ENCODE peak calls at places on chromosomes 13 and 19, in eight cellular contexts. One of them, this sample, is unnamed.

GRCh38 chr19:34806976-34807860 is 34.2 kb upstream of the ZNF599 start:
- DNase-seq in heart right ventricle: no peak
- DNase-seq in breast epithelium: no peak
- DNase-seq in upper lobe of right lung: no peak
- DNase-seq in aorta: no peak
- DNase-seq in Panc1: no peak
- DNase-seq in IMR-90: no peak
- DNase-seq in cardiac fibroblast: no peak
- DNase-seq in this sample: no peak

GRCh38 chr13:37202264-37202663 is 96.8 kb upstream of the CSNK1A1L start:
- DNase-seq in heart right ventricle: no peak
- DNase-seq in breast epithelium: no peak
- DNase-seq in upper lobe of right lung: no peak
- DNase-seq in aorta: no peak
- DNase-seq in Panc1: no peak
- DNase-seq in IMR-90: peak
- DNase-seq in cardiac fibroblast: no peak
- DNase-seq in this sample: no peak

GRCh38 chr19:52936151-52936957 is 13.1 kb upstream of the ZNF888 start:
- DNase-seq in heart right ventricle: no peak
- DNase-seq in breast epithelium: no peak
- DNase-seq in upper lobe of right lung: no peak
- DNase-seq in aorta: no peak
- DNase-seq in Panc1: no peak
- DNase-seq in IMR-90: no peak
- DNase-seq in cardiac fibroblast: no peak
- DNase-seq in this sample: no peak

GRCh38 chr19:30085394-30085793 is 143.4 kb downstream of the URI1 start:
- DNase-seq in heart right ventricle: no peak
- DNase-seq in breast epithelium: no peak
- DNase-seq in upper lobe of right lung: peak
- DNase-seq in aorta: no peak
- DNase-seq in Panc1: no peak
- DNase-seq in IMR-90: no peak
- DNase-seq in cardiac fibroblast: no peak
- DNase-seq in this sample: no peak

GRCh38 chr13:106529415-106530208 is 5.8 kb downstream of the EFNB2 start:
- DNase-seq in heart right ventricle: no peak
- DNase-seq in breast epithelium: no peak
- DNase-seq in upper lobe of right lung: no peak
- DNase-seq in aorta: no peak
- DNase-seq in Panc1: no peak
- DNase-seq in IMR-90: no peak
- DNase-seq in cardiac fibroblast: no peak
- DNase-seq in this sample: no peak

GRCh38 chr19:47107201-47107952 is 6.2 kb downstream of the ZC3H4 start:
- DNase-seq in heart right ventricle: no peak
- DNase-seq in breast epithelium: no peak
- DNase-seq in upper lobe of right lung: no peak
- DNase-seq in aorta: no peak
- DNase-seq in Panc1: no peak
- DNase-seq in IMR-90: peak
- DNase-seq in cardiac fibroblast: no peak
- DNase-seq in this sample: no peak

GRCh38 chr13:40271931-40272775 is 394.3 kb downstream of the FOXO1 start:
- DNase-seq in heart right ventricle: peak
- DNase-seq in breast epithelium: peak
- DNase-seq in upper lobe of right lung: no peak
- DNase-seq in aorta: peak
- DNase-seq in Panc1: no peak
- DNase-seq in IMR-90: peak
- DNase-seq in cardiac fibroblast: peak
- DNase-seq in this sample: no peak

GRCh38 chr13:96428904-96429303 is 339.0 kb downstream of the HS6ST3 start:
- DNase-seq in heart right ventricle: no peak
- DNase-seq in breast epithelium: no peak
- DNase-seq in upper lobe of right lung: no peak
- DNase-seq in aorta: no peak
- DNase-seq in Panc1: no peak
- DNase-seq in IMR-90: no peak
- DNase-seq in cardiac fibroblast: no peak
- DNase-seq in this sample: no peak

GRCh38 chr19:9786342-9786741 is 17.8 kb upstream of the ZNF846 start:
- DNase-seq in heart right ventricle: peak
- DNase-seq in breast epithelium: peak
- DNase-seq in upper lobe of right lung: no peak
- DNase-seq in aorta: peak
- DNase-seq in Panc1: no peak
- DNase-seq in IMR-90: no peak
- DNase-seq in cardiac fibroblast: no peak
- DNase-seq in this sample: no peak
- H3K4me3 ChIP-seq in heart right ventricle: no peak
- H3K4me3 ChIP-seq in breast epithelium: peak
- H3K4me3 ChIP-seq in upper lobe of right lung: peak
- H3K4me3 ChIP-seq in aorta: peak
- H3K4me3 ChIP-seq in Panc1: peak
- H3K4me3 ChIP-seq in IMR-90: peak
- H3K4me3 ChIP-seq in cardiac fibroblast: peak
- H3K4me3 ChIP-seq in this sample: no peak

DNA sequence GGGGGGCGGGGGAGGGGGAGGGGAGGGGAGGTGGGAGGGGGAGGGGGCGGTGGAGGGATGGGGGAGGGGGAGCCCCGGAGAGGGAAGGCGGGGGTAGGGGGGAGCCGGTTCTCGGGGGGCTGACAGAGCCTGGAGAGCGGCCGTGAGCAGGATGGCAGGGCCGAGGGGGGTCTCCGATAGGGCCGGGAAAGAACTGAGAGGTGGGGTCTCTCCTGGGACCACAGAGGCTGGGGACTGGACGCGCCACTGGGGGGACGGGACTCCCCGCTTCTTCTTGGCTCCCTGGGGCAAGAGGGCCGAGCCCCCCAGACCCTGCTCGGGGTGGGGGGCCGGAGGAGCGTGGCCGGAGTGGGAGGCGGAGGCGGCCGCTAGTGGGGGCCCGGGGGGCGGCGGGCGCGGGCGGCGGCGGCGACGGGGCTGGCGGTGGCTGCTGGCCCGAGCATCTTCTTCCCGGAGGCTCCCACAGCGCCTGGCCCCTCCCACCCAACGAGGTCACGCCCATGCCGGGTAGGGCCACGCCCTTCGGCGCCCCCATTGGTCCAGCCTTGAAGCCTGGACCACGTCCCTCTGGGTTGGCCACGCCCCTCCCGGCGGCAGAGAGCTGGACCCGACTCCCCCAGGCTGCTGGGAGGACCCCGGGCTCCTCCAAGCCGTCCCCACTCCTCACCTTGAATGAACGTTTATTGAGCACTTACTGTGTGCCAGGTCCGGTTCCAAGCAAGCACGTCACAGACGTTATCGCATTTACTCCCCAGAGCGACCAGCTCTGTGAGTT is at the start of gene NOVA2:
- DNase-seq in heart right ventricle: peak
- DNase-seq in breast epithelium: peak
- DNase-seq in upper lobe of right lung: peak
- DNase-seq in aorta: peak
- DNase-seq in Panc1: no peak
- DNase-seq in IMR-90: peak
- DNase-seq in cardiac fibroblast: peak
- DNase-seq in this sample: no peak
- H3K4me3 ChIP-seq in heart right ventricle: peak
- H3K4me3 ChIP-seq in breast epithelium: peak
- H3K4me3 ChIP-seq in upper lobe of right lung: peak
- H3K4me3 ChIP-seq in aorta: no peak
- H3K4me3 ChIP-seq in Panc1: peak
- H3K4me3 ChIP-seq in IMR-90: peak
- H3K4me3 ChIP-seq in cardiac fibroblast: peak
- H3K4me3 ChIP-seq in this sample: no peak

DNA sequence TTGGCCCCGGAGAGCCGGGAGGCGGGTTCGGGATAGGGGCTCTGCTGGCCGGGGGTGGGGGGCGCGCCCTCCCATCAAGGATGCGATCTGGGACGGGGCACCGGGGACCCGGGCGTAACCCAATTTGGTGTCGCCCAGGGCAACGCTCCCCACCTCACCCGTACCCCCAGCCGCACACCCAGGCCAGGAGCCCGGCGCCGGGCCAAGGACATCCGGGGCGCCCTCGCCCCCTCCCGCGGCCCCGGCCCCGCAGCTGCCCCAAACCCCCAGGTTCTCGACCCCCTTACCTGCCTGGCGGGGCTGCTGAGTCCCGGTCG is 525 bp downstream of the SHANK1 start:
- DNase-seq in heart right ventricle: no peak
- DNase-seq in breast epithelium: no peak
- DNase-seq in upper lobe of right lung: no peak
- DNase-seq in aorta: no peak
- DNase-seq in Panc1: no peak
- DNase-seq in IMR-90: no peak
- DNase-seq in cardiac fibroblast: no peak
- DNase-seq in this sample: no peak
- H3K4me3 ChIP-seq in heart right ventricle: no peak
- H3K4me3 ChIP-seq in breast epithelium: peak
- H3K4me3 ChIP-seq in upper lobe of right lung: peak
- H3K4me3 ChIP-seq in aorta: no peak
- H3K4me3 ChIP-seq in Panc1: no peak
- H3K4me3 ChIP-seq in IMR-90: peak
- H3K4me3 ChIP-seq in cardiac fibroblast: peak
- H3K4me3 ChIP-seq in this sample: peak

DNA sequence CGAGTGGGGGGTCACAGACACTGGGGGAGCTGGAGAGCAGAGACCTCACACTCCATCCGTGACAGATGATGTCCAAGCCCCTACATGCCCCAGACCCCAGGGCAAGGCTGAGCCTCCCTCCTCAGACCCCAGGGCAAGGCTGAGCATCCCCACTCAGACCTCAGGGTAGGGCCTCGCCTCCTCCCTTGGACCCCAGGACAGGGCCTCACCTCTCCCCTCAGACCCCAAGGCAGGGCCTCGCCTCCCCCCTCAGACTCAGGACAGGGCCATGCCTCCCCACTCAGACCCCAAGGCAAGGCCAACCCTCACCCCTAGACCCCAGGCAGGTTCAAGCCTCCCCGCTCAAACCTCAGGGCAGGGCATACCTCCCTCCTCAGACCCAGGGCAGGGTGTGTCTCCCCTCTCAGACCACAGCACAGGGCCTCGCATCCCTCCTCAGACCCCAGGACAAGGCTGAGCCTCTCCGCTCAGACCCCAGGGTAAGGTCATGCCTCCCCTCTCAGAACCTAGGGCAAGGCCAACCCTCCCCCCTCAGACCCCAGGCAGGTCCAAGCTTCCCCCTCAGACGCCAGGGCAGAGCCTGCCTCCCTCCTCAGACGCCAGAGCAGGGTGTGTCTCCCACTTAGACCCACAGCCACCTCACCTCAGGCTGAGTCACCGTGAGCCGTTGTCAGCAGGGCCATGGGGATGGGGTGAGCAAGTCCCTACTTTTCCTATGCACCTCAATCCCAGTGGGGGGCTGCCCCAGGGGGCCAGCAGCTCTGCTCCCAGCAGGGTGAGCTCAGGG is 1.7 kb upstream of the S1PR4 start:
- DNase-seq in heart right ventricle: no peak
- DNase-seq in breast epithelium: no peak
- DNase-seq in upper lobe of right lung: peak
- DNase-seq in aorta: no peak
- DNase-seq in Panc1: no peak
- DNase-seq in IMR-90: peak
- DNase-seq in cardiac fibroblast: peak
- DNase-seq in this sample: no peak
- H3K4me3 ChIP-seq in heart right ventricle: no peak
- H3K4me3 ChIP-seq in breast epithelium: no peak
- H3K4me3 ChIP-seq in upper lobe of right lung: peak
- H3K4me3 ChIP-seq in aorta: no peak
- H3K4me3 ChIP-seq in Panc1: no peak
- H3K4me3 ChIP-seq in IMR-90: no peak
- H3K4me3 ChIP-seq in cardiac fibroblast: no peak
- H3K4me3 ChIP-seq in this sample: no peak

GRCh38 chr13:110125157-110125556 is 181.8 kb downstream of the COL4A1 start:
- DNase-seq in heart right ventricle: no peak
- DNase-seq in breast epithelium: no peak
- DNase-seq in upper lobe of right lung: no peak
- DNase-seq in aorta: no peak
- DNase-seq in Panc1: no peak
- DNase-seq in IMR-90: no peak
- DNase-seq in cardiac fibroblast: no peak
- DNase-seq in this sample: no peak

GRCh38 chr13:110124201-110124600 is 182.8 kb downstream of the COL4A1 start:
- DNase-seq in heart right ventricle: no peak
- DNase-seq in breast epithelium: no peak
- DNase-seq in upper lobe of right lung: no peak
- DNase-seq in aorta: no peak
- DNase-seq in Panc1: no peak
- DNase-seq in IMR-90: no peak
- DNase-seq in cardiac fibroblast: no peak
- DNase-seq in this sample: no peak

GRCh38 chr13:110127986-110128511 is 178.9 kb downstream of the COL4A1 start:
- DNase-seq in heart right ventricle: no peak
- DNase-seq in breast epithelium: no peak
- DNase-seq in upper lobe of right lung: no peak
- DNase-seq in aorta: no peak
- DNase-seq in Panc1: no peak
- DNase-seq in IMR-90: peak
- DNase-seq in cardiac fibroblast: no peak
- DNase-seq in this sample: no peak

GRCh38 chr13:110126391-110126961 is 180.5 kb downstream of the COL4A1 start:
- DNase-seq in heart right ventricle: peak
- DNase-seq in breast epithelium: peak
- DNase-seq in upper lobe of right lung: no peak
- DNase-seq in aorta: peak
- DNase-seq in Panc1: no peak
- DNase-seq in IMR-90: peak
- DNase-seq in cardiac fibroblast: peak
- DNase-seq in this sample: no peak

DNA sequence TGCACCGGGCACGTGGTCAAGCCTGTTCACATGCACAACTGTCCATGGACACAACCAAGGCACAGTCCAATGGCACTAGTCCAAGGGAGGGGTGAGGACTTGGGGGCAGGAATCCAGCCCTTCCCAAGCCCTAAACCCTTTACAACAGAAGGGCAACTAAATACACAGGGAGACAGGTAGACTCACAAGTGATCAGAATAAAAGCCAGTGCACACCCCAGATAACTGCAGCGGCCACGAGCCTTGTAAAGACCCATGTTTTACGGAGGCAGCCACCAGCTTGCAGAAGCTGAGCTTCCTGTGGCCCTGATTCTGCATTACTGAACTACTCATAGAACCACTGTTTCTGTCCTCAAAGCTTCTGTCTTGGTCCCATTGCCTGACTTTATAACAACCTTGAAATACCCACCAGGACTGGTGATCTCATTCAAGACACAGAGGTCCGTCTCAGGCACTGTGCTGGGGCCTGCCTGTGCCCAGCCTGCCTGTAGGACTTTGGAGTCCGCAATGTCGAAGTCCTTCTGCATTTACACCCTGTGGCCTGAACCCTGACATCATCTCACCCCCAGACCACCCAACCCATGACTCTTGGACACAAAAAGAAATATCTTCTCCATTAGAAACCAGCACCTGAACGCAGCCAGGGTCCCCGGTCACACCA is 181.2 kb downstream of the COL4A1 start:
- DNase-seq in heart right ventricle: no peak
- DNase-seq in breast epithelium: no peak
- DNase-seq in upper lobe of right lung: no peak
- DNase-seq in aorta: no peak
- DNase-seq in Panc1: no peak
- DNase-seq in IMR-90: no peak
- DNase-seq in cardiac fibroblast: no peak
- DNase-seq in this sample: no peak
- H3K4me3 ChIP-seq in heart right ventricle: no peak
- H3K4me3 ChIP-seq in breast epithelium: no peak
- H3K4me3 ChIP-seq in upper lobe of right lung: no peak
- H3K4me3 ChIP-seq in aorta: no peak
- H3K4me3 ChIP-seq in Panc1: no peak
- H3K4me3 ChIP-seq in IMR-90: no peak
- H3K4me3 ChIP-seq in cardiac fibroblast: no peak
- H3K4me3 ChIP-seq in this sample: no peak

This sample was measured in Jurkat, Clone E6-1.